ENCODE peak calls at places on chromosomes 3 and 15, in ten cellular contexts. W is stimulated activated CD8-positive, alpha-beta memory T cell treated with anti-CD3 and anti-CD28 coated beads, Interleukin-15, amount 100 ng/mL, for 24 hours; E is iPS-NIHi11; T is T-helper 2 cell; I is activated T-helper 1 cell treated with anti-CD3 and anti-CD28 coated beads, Interleukin-12 subunit alpha, Interleukin-12 subunit beta, Interleukin-2, Interleukin-4 antibody, amounts not matched to agents 30 ng/mL and 10 ng/mL and 1 ng/mL, durations not matched to agents 14 hours and 24 hours and 36 hours; O is MCF 10A; Y is epithelial cell of esophagus; J is fibroblast of lung; L is left cardiac atrium; F is mesothelial cell of epicardium. X is an unnamed sample.

GRCh38 chr3:129645291-129645690 is 38.8 kb upstream of the PLXND1 start:
- DNase-seq in E (no peak), Y (no peak), I (no peak), F (no peak), T (no peak), L (no peak), W (no peak), O (no peak), J (no peak), X (no peak)

GRCh38 chr3:169812124-169812843 is 386 bp upstream of the LRRIQ4 start:
- DNase-seq in O (no peak), W (peak; percentile 14), L (peak; percentile 79), T (peak; percentile 15), J (peak; percentile 77), F (peak; percentile 73), E (peak; percentile 62), I (peak; percentile 56), Y (peak; percentile 62), X (peak; percentile 63)

GRCh38 chr3:158097571-158098553 is 8.4 kb downstream of the SHOX2 start:
- DNase-seq in W (no peak), L (peak; percentile 24), Y (peak; percentile 89), E (peak; percentile 93), O (peak; percentile 74), I (peak; percentile 73), F (peak; percentile 89), J (no peak), T (peak; percentile 54), X (no peak)

GRCh38 chr3:103705641-103706040 is 1270.8 kb downstream of the ZPLD1 start:
- DNase-seq in I (no peak), L (no peak), O (no peak), J (no peak), F (no peak), Y (no peak), W (no peak), E (no peak), T (no peak), X (no peak)

GRCh38 chr3:146065573-146066006 is 95.4 kb downstream of the PLOD2 start:
- DNase-seq in I (no peak), Y (peak; percentile 68), J (peak; percentile 88), W (no peak), L (no peak), F (no peak), T (no peak), O (peak; percentile 69), E (no peak), X (no peak)

GRCh38 chr3:64765951-64766350 is 78.2 kb upstream of the ADAMTS9 start:
- DNase-seq in W (no peak), F (no peak), I (no peak), O (no peak), J (no peak), E (no peak), Y (no peak), T (no peak), L (no peak), X (no peak)

GRCh38 chr15:88454867-88455810 is 12.0 kb downstream of the MRPL46 start:
- DNase-seq in E (peak; percentile 82), T (no peak), O (peak; percentile 73), J (peak; percentile 70), I (no peak), L (peak; percentile 48), F (peak; percentile 55), W (peak; percentile 13), Y (peak; percentile 76), X (peak; percentile 71)

GRCh38 chr3:195416795-195417194 is 26.0 kb downstream of the ACAP2 start:
- DNase-seq in F (no peak), I (no peak), Y (peak; percentile 57), E (no peak), T (no peak), L (no peak), J (no peak), O (peak; percentile 53), W (no peak), X (no peak)

GRCh38 chr3:99232696-99233095 is 331.2 kb upstream of the DCBLD2 start:
- DNase-seq in E (no peak), T (no peak), I (no peak), Y (no peak), O (no peak), F (no peak), W (no peak), L (no peak), J (no peak), X (no peak)

GRCh38 chr3:150787741-150788370 is 24.9 kb upstream of the SIAH2 start:
- DNase-seq in L (peak; percentile 89), F (peak; percentile 86), W (peak; percentile 61), Y (peak; percentile 85), I (peak; percentile 61), E (peak; percentile 68), O (peak; percentile 57), J (peak; percentile 75), T (peak; percentile 73), X (peak; percentile 75)

GRCh38 chr3:194137314-194138097 is 1.6 kb downstream of the HES1 start:
- DNase-seq in W (no peak), T (no peak), E (no peak), O (peak; percentile 72), L (peak; percentile 73), I (peak; percentile 44), J (no peak), Y (peak; percentile 51), F (peak; percentile 63), X (no peak)

GRCh38 chr15:29127506-29128430 is 141.9 kb downstream of the NSMCE3 start:
- DNase-seq in O (no peak), E (no peak), Y (no peak), L (peak; percentile 7), I (no peak), T (no peak), W (no peak), J (no peak), F (no peak), X (no peak)

GRCh38 chr3:108862865-108863798 is 40.5 kb downstream of the TRAT1 start:
- DNase-seq in E (no peak), T (no peak), Y (peak; percentile 83), O (peak; percentile 78), W (no peak), J (peak; percentile 77), I (no peak), F (no peak), L (no peak), X (no peak)

GRCh38 chr3:50466177-50466576 is 37.3 kb downstream of the CACNA2D2 start:
- DNase-seq in F (no peak), I (no peak), W (no peak), T (no peak), Y (no peak), E (no peak), O (no peak), J (no peak), L (no peak), X (no peak)

GRCh38 chr15:57485869-57486268 is 105.8 kb upstream of the MYZAP start:
- DNase-seq in F (no peak), E (peak; percentile 59), W (no peak), Y (peak; percentile 96), L (peak; percentile 44), O (peak; percentile 92), J (peak; percentile 52), I (no peak), T (no peak), X (no peak)

GRCh38 chr3:149641011-149641728 is 16.7 kb downstream of the WWTR1 start:
- DNase-seq in F (no peak), W (no peak), O (no peak), T (no peak), J (no peak), E (peak; percentile 25), Y (no peak), I (no peak), L (no peak), X (no peak)

GRCh38 chr3:57956119-57956832 is 51.9 kb upstream of the FLNB start:
- DNase-seq in T (no peak), O (peak; percentile 90), W (no peak), I (no peak), E (no peak), L (no peak), J (peak; percentile 80), F (no peak), Y (peak; percentile 96), X (no peak)

GRCh38 chr3:33810545-33810944 is 12.1 kb downstream of the PDCD6IP start:
- DNase-seq in O (no peak), I (no peak), T (no peak), J (no peak), L (no peak), E (no peak), W (no peak), F (no peak), Y (no peak), X (no peak)

GRCh38 chr15:88512606-88513005 is 33.9 kb downstream of the DET1 start:
- DNase-seq in I (no peak), E (no peak), J (peak; percentile 5), L (no peak), W (no peak), F (no peak), O (no peak), T (no peak), Y (no peak), X (no peak)

GRCh38 chr15:66310786-66311185 is 17.4 kb downstream of the DIS3L start:
- DNase-seq in J (no peak), E (no peak), T (no peak), F (no peak), O (no peak), W (no peak), I (no peak), Y (no peak), L (no peak), X (no peak)

GRCh38 chr15:33093234-33093633 is 101.3 kb downstream of the FMN1 start:
- DNase-seq in F (no peak), E (no peak), T (no peak), J (no peak), O (no peak), W (no peak), Y (no peak), L (no peak), I (no peak), X (no peak)